ENCODE peak calls at places on chromosomes 1 and 21, in seven cellular contexts. K, L, B, X, V, R and J are unnamed samples.

GRCh38 chr21:16423921-16424320 is 694.1 kb downstream of the USP25 start:
- DNase-seq in X (no peak), R (no peak), B (no peak), V (no peak), L (no peak), K (no peak), J (no peak)

GRCh38 chr1:217590598-217590997 is 40.3 kb downstream of the GPATCH2 start:
- DNase-seq in L (no peak), X (no peak), R (no peak), B (no peak), K (no peak), V (no peak), J (no peak)

GRCh38 chr1:41504126-41505035 is 19.9 kb upstream of the EDN2 start:
- DNase-seq in L (no peak), K (no peak), B (peak), R (no peak), V (no peak), X (no peak), J (no peak)

GRCh38 chr1:25559996-25560395 is 16.6 kb downstream of the LDLRAP1 start:
- DNase-seq in X (no peak), B (no peak), R (no peak), V (no peak), K (no peak), L (no peak), J (no peak)

GRCh38 chr1:206635983-206636354 is 633 bp downstream of the DYRK3 start:
- DNase-seq in K (no peak), R (no peak), V (no peak), L (peak), B (no peak), X (no peak), J (peak)

GRCh38 chr21:42997053-42997452 is 22.7 kb downstream of the PKNOX1 start:
- DNase-seq in R (peak), L (no peak), X (no peak), V (no peak), K (peak), B (no peak), J (no peak)

GRCh38 chr1:214021321-214021720 is 33.5 kb downstream of the PROX1 start:
- DNase-seq in X (no peak), L (no peak), B (no peak), V (no peak), R (no peak), K (no peak), J (no peak)

GRCh38 chr1:223319373-223319772 is 44.6 kb downstream of the SUSD4 start:
- DNase-seq in V (no peak), R (no peak), K (no peak), B (no peak), L (no peak), X (no peak), J (no peak)

GRCh38 chr1:41241748-41242644 is at the start of gene SCMH1:
- DNase-seq in R (peak), B (peak), V (peak), K (peak), L (peak), X (peak), J (peak)

GRCh38 chr1:221809101-221810029 is 67.5 kb upstream of the DUSP10 start:
- DNase-seq in X (no peak), K (no peak), V (no peak), R (no peak), B (no peak), L (no peak), J (no peak)

GRCh38 chr1:197868751-197869501 is 33.5 kb upstream of the C1orf53 start:
- DNase-seq in V (peak), K (peak), R (peak), X (no peak), B (peak), L (peak), J (peak)

GRCh38 chr1:108732398-108732797 is 14.1 kb upstream of the STXBP3 start:
- DNase-seq in V (no peak), X (no peak), R (no peak), L (no peak), B (no peak), K (no peak), J (no peak)

GRCh38 chr1:214857716-214858115 is 224.8 kb upstream of the KCNK2 start:
- DNase-seq in X (no peak), R (no peak), L (no peak), B (no peak), K (no peak), V (no peak), J (no peak)

GRCh38 chr1:55369474-55369873 is 154.3 kb upstream of the USP24 start:
- DNase-seq in K (no peak), X (no peak), L (no peak), V (no peak), B (no peak), R (no peak), J (no peak)

DNA sequence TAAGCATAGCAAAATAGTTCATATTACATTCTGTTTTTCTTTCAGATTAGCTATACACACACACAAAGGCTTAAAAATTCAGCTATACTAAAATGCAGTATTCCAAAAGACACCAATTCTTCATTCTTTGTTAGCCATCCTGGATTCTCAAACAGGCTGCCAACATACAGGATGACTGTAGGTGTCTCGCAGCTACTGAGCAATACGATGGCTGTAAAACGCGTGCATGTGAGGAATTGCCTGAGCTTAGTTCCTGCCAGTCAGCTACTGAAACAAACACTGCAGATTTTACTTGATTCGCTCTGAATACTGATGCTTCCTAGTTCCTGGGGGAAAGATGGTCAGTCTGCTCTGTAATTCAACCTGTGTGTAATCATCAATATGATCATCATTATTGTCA is 24.7 kb upstream of the HMGN1 start:
- DNase-seq in V (no peak), K (no peak), B (peak), L (no peak), X (no peak), R (no peak), J (peak)
- TF ChIP-seq CTCF in V (peak), K (no peak), B (peak), L (peak), X (peak), R (peak), J (no peak)

DNA sequence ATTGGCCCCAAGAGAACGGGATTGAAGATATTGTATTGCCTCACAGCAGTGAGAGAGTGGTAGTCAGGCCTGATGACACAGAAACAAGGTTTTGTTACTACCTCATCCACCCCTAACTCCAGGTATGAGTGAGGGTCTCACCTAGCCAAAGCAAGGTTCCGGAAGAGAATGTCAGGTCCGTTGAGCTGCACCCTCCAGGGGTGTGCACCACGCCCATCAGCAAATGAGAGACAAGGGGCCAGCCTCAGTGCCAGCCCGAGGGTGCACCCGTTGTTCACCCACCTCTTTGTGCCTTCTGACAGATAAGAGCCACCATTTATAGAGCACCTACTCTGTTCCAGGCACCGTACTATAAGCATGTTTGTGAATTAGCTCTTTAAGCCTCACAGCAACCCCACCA is 121.9 kb upstream of the IPO9 start:
- DNase-seq in K (no peak), X (no peak), V (no peak), L (no peak), B (no peak), R (no peak), J (no peak)
- TF ChIP-seq CTCF in K (no peak), X (no peak), V (no peak), L (no peak), B (no peak), R (no peak), J (no peak)

DNA sequence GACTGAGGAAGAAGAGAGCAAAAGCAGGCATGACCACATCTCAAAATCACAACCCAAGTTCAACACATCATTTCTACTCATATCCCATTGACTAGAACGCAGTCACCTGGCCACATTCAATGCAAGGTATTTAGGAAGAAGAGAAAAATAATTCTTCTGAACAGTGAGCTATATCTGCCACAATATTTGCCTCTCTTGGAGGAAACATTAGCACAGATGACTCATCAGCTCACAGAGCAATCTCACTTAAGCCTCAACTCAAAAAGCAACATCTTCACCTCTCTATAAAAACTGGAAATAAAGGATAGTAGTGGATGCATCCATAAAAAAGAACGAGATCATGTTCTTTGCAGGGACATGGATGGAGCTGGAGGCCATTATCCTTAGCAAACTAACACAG is 143.9 kb upstream of the FMN2 start:
- DNase-seq in L (no peak), V (no peak), R (no peak), K (no peak), X (no peak), B (no peak), J (no peak)
- TF ChIP-seq CTCF in L (no peak), V (no peak), R (no peak), K (no peak), X (no peak), B (no peak), J (no peak)

GRCh38 chr21:35436899-35437298 is 387.8 kb upstream of the RUNX1 start:
- DNase-seq in X (no peak), R (no peak), L (no peak), K (no peak), V (no peak), B (no peak), J (no peak)
- TF ChIP-seq CTCF in X (peak), R (no peak), L (no peak), K (no peak), V (no peak), B (no peak), J (no peak)

GRCh38 chr21:36122977-36123376 is 11.9 kb upstream of the CBR3 start:
- DNase-seq in V (no peak), B (no peak), L (no peak), X (no peak), K (no peak), R (no peak), J (no peak)
- TF ChIP-seq CTCF in V (no peak), B (peak), L (peak), X (peak), K (peak), R (peak), J (no peak)

DNA sequence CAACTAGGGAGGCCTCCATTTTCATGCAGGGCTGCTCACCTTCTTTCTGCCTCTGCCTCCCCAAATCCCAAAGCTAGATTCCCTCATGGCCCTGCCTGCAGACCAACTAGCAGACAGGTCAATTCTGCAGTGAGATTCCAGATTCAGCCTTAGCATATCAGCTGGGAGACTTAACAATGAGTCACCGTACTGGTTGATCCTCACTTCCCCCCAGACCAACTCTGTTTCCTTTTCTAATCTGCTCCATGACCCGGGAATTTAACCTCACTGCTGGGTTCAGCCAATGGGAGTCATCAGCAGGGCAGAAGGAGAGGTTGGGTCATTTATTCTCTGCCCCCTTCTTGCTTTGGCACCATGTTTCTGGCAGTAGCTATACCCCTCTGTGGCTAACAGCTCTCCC is 140.6 kb upstream of the GRIK3 start:
- DNase-seq in V (no peak), X (no peak), K (no peak), B (no peak), R (no peak), L (no peak), J (no peak)
- TF ChIP-seq CTCF in V (no peak), X (no peak), K (no peak), B (no peak), R (no peak), L (no peak), J (no peak)

GRCh38 chr1:8358897-8359616 is 41.1 kb downstream of the SLC45A1 start:
- DNase-seq in R (no peak), V (no peak), X (no peak), B (no peak), K (no peak), L (no peak), J (no peak)
- TF ChIP-seq CTCF in R (no peak), V (no peak), X (no peak), B (no peak), K (no peak), L (no peak), J (no peak)

GRCh38 chr1:6473156-6473555 is 7.2 kb upstream of the TNFRSF25 start:
- DNase-seq in L (no peak), R (no peak), B (no peak), K (no peak), X (no peak), V (no peak), J (no peak)

GRCh38 chr1:6473974-6474814 is 8.2 kb upstream of the TNFRSF25 start:
- DNase-seq in L (no peak), R (no peak), X (no peak), B (no peak), V (no peak), K (no peak), J (no peak)

GRCh38 chr1:6471969-6472368 is 6.0 kb upstream of the TNFRSF25 start:
- DNase-seq in K (no peak), R (no peak), V (no peak), B (no peak), L (no peak), X (no peak), J (no peak)

GRCh38 chr1:6471086-6471841 is 5.3 kb upstream of the TNFRSF25 start:
- DNase-seq in K (no peak), L (no peak), V (no peak), X (no peak), B (no peak), R (no peak), J (no peak)

DNA sequence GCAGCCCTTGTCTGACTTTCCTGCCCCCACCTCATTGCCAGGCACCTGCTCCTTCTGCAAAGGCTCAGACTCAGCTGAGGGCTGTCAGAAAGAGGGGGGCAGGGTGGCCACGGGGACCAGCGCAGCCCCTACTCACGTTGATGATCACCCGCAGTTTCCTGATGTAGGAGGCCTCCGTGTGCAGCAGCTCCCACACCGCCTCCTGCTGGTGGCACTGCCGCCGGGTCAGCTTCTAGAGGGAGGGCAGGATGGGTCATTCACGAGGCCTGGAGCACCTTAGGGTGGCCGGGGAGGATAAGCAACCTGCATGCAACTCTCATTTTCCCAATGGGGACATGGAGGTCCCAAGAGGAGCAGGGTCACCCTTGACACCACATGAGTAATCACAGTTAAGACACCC is 6.4 kb upstream of the TNFRSF25 start:
- DNase-seq in L (no peak), V (no peak), K (no peak), R (no peak), X (no peak), B (no peak), J (no peak)
- TF ChIP-seq CTCF in L (no peak), V (no peak), K (no peak), R (no peak), X (peak), B (peak), J (no peak)

GRCh38 chr21:37845535-37845934 is 70.7 kb downstream of the KCNJ6 start:
- DNase-seq in R (no peak), B (no peak), V (no peak), K (peak), X (no peak), L (no peak), J (no peak)
- TF ChIP-seq CTCF in R (no peak), B (no peak), V (no peak), K (no peak), X (no peak), L (no peak), J (no peak)

GRCh38 chr1:119372493-119373086 is 4.0 kb downstream of the HAO2 start:
- DNase-seq in K (no peak), V (no peak), R (peak), B (peak), X (peak), L (peak), J (peak)
- TF ChIP-seq CTCF in K (no peak), V (no peak), R (peak), B (peak), X (peak), L (peak), J (no peak)